ENCODE peak calls at places on chromosomes 12 and 14, in five cellular contexts. One of them, this sample, is unnamed.

GRCh38 chr12:5882511-5883185 is 62.4 kb downstream of the ANO2 start:
- DNase-seq in H1: no peak
- DNase-seq in GM12878: no peak
- DNase-seq in HepG2: no peak
- DNase-seq in K562: no peak
- DNase-seq in this sample: no peak

GRCh38 chr12:122888232-122888752 is 7.6 kb downstream of the VPS37B start:
- DNase-seq in H1: no peak
- DNase-seq in GM12878: no peak
- DNase-seq in HepG2: peak; percentile 78
- DNase-seq in K562: no peak
- DNase-seq in this sample: peak; percentile 81

GRCh38 chr12:19759229-19759628 is 319.9 kb downstream of the AEBP2 start:
- DNase-seq in H1: no peak
- DNase-seq in GM12878: no peak
- DNase-seq in HepG2: no peak
- DNase-seq in K562: no peak
- DNase-seq in this sample: no peak

GRCh38 chr12:85299058-85299457 is 19.0 kb downstream of the ALX1 start:
- DNase-seq in H1: no peak
- DNase-seq in GM12878: no peak
- DNase-seq in HepG2: no peak
- DNase-seq in K562: no peak
- DNase-seq in this sample: no peak

GRCh38 chr12:23083267-23083666 is 458.3 kb downstream of the ETNK1 start:
- DNase-seq in H1: no peak
- DNase-seq in GM12878: no peak
- DNase-seq in HepG2: no peak
- DNase-seq in K562: no peak
- DNase-seq in this sample: no peak

GRCh38 chr12:29519585-29520182 is 22.2 kb upstream of the OVCH1 start:
- DNase-seq in H1: no peak
- DNase-seq in GM12878: no peak
- DNase-seq in HepG2: peak; percentile 28
- DNase-seq in K562: peak; percentile 27
- DNase-seq in this sample: peak; percentile 29

GRCh38 chr12:112824166-112824565 is 32.6 kb downstream of the RPH3A start:
- DNase-seq in H1: no peak
- DNase-seq in GM12878: no peak
- DNase-seq in HepG2: no peak
- DNase-seq in K562: no peak
- DNase-seq in this sample: no peak

GRCh38 chr12:98416845-98417244 is 98.5 kb upstream of the TMPO start:
- DNase-seq in H1: no peak
- DNase-seq in GM12878: no peak
- DNase-seq in HepG2: no peak
- DNase-seq in K562: no peak
- DNase-seq in this sample: no peak

GRCh38 chr12:56104815-56105476 is 587 bp downstream of the PA2G4 start:
- DNase-seq in H1: no peak
- DNase-seq in GM12878: no peak
- DNase-seq in HepG2: no peak
- DNase-seq in K562: peak; percentile 70
- DNase-seq in this sample: no peak

GRCh38 chr12:6069452-6070093 is 54.9 kb downstream of the VWF start:
- DNase-seq in H1: no peak
- DNase-seq in GM12878: no peak
- DNase-seq in HepG2: no peak
- DNase-seq in K562: peak; percentile 30
- DNase-seq in this sample: no peak

GRCh38 chr14:97833291-97833690 is 1036.1 kb downstream of the VRK1 start:
- DNase-seq in H1: no peak
- DNase-seq in GM12878: no peak
- DNase-seq in HepG2: no peak
- DNase-seq in K562: no peak
- DNase-seq in this sample: no peak

GRCh38 chr12:104960464-104960863 is 2.4 kb upstream of the SLC41A2 start:
- DNase-seq in H1: no peak
- DNase-seq in GM12878: no peak
- DNase-seq in HepG2: no peak
- DNase-seq in K562: no peak
- DNase-seq in this sample: no peak

GRCh38 chr14:59570122-59570521 is 6.5 kb downstream of the CCDC175 start:
- DNase-seq in H1: no peak
- DNase-seq in GM12878: no peak
- DNase-seq in HepG2: no peak
- DNase-seq in K562: no peak
- DNase-seq in this sample: no peak

GRCh38 chr12:52515927-52516831 is 4.0 kb downstream of the KRT5 start:
- DNase-seq in H1: no peak
- DNase-seq in GM12878: no peak
- DNase-seq in HepG2: no peak
- DNase-seq in K562: no peak
- DNase-seq in this sample: no peak

GRCh38 chr12:129886541-129886940 is 17.3 kb downstream of the TMEM132D start:
- DNase-seq in H1: no peak
- DNase-seq in GM12878: no peak
- DNase-seq in HepG2: no peak
- DNase-seq in K562: no peak
- DNase-seq in this sample: no peak

GRCh38 chr12:129887047-129887568 is 16.7 kb downstream of the TMEM132D start:
- DNase-seq in H1: no peak
- DNase-seq in GM12878: no peak
- DNase-seq in HepG2: no peak
- DNase-seq in K562: no peak
- DNase-seq in this sample: no peak

DNA sequence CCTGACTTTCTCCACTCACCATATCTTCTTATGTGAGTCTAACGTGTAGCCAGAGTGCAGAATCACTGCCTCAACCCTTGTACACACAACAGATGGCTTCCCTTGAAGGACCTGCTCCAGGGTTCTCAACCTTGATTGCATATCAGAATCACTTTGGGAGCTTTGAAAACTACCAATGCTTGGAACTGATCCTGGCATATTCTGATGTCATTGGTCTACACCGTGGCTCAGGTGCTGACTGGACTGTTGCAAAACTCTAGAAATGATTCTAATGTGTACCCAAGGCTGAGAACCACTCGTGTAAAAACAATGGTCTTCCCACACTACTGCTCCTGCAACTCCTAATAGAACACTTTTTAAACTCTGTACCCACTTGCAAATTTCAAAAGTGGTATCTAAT is 18.5 kb downstream of the TMEM132D start:
- DNase-seq in H1: no peak
- DNase-seq in GM12878: no peak
- DNase-seq in HepG2: no peak
- DNase-seq in K562: no peak
- DNase-seq in this sample: no peak
- TF ChIP-seq SRF in H1: no peak
- TF ChIP-seq SRF in GM12878: no peak
- TF ChIP-seq SRF in HepG2: no peak
- TF ChIP-seq SRF in K562: no peak
- TF ChIP-seq SRF in this sample: no peak

GRCh38 chr14:21087294-21088091 is 11.0 kb downstream of the ZNF219 start:
- DNase-seq in H1: no peak
- DNase-seq in GM12878: no peak
- DNase-seq in HepG2: no peak
- DNase-seq in K562: no peak
- DNase-seq in this sample: no peak
- TF ChIP-seq SRF in H1: no peak
- TF ChIP-seq SRF in GM12878: no peak
- TF ChIP-seq SRF in HepG2: no peak
- TF ChIP-seq SRF in K562: no peak
- TF ChIP-seq SRF in this sample: no peak

GRCh38 chr12:94874986-94875312 is 128.5 kb downstream of the NDUFA12 start:
- DNase-seq in H1: no peak
- DNase-seq in GM12878: no peak
- DNase-seq in HepG2: no peak
- DNase-seq in K562: no peak
- DNase-seq in this sample: no peak
- TF ChIP-seq SRF in H1: no peak
- TF ChIP-seq SRF in GM12878: no peak
- TF ChIP-seq SRF in HepG2: no peak
- TF ChIP-seq SRF in K562: no peak
- TF ChIP-seq SRF in this sample: no peak

GRCh38 chr14:74571901-74572828 is 39.9 kb downstream of the LTBP2 start:
- DNase-seq in H1: no peak
- DNase-seq in GM12878: no peak
- DNase-seq in HepG2: peak; percentile 38
- DNase-seq in K562: no peak
- DNase-seq in this sample: peak; percentile 78
- TF ChIP-seq SRF in H1: no peak
- TF ChIP-seq SRF in GM12878: no peak
- TF ChIP-seq SRF in HepG2: no peak
- TF ChIP-seq SRF in K562: no peak
- TF ChIP-seq SRF in this sample: peak; percentile 62

This sample was measured in HCT116.